ENCODE peak calls at places on chromosome 3, in four cellular contexts. S is nephron progenitor cell; X is epithelial cell of esophagus; H is activated naive CD4-positive, alpha-beta T cell treated with anti-CD3 and anti-CD28 coated beads, Interleukin-2, amount 50 U/mL, for 16 hours. Z is an unnamed sample.

GRCh38 chr3:101017048-101017447 is 23.8 kb upstream of the ABI3BP start:
- DNase-seq in S (no peak), X (peak), H (no peak), Z (no peak)

GRCh38 chr3:158659454-158660237 is 12.8 kb downstream of the LXN start:
- DNase-seq in S (peak), X (peak), H (peak), Z (peak)

GRCh38 chr3:150251654-150252053 is 156.4 kb upstream of the TSC22D2 start:
- DNase-seq in S (no peak), X (no peak), H (no peak), Z (no peak)

GRCh38 chr3:184546252-184546651 is 15.3 kb upstream of the EPHB3 start:
- DNase-seq in S (no peak), X (no peak), H (no peak), Z (no peak)

GRCh38 chr3:9398715-9399708 is 1.6 kb downstream of the SETD5 start:
- DNase-seq in S (no peak), X (peak), H (peak), Z (no peak)

GRCh38 chr3:54863366-54863765 is 64.5 kb downstream of the LRTM1 start:
- DNase-seq in S (no peak), X (no peak), H (no peak), Z (no peak)

GRCh38 chr3:189699873-189700272 is 68.7 kb downstream of the TP63 start:
- DNase-seq in S (no peak), X (peak), H (no peak), Z (no peak)

GRCh38 chr3:13130464-13131193 is 57.4 kb upstream of the IQSEC1 start:
- DNase-seq in S (no peak), X (no peak), H (no peak), Z (no peak)

GRCh38 chr3:5428607-5429516 is 241.4 kb downstream of the EDEM1 start:
- DNase-seq in S (no peak), X (peak), H (no peak), Z (peak)

GRCh38 chr3:194306771-194307640 is 44.1 kb downstream of the CPN2 start:
- DNase-seq in S (no peak), X (no peak), H (no peak), Z (no peak)

GRCh38 chr3:21830541-21830940 is 79.5 kb upstream of the ZNF385D start:
- DNase-seq in S (no peak), X (no peak), H (no peak), Z (no peak)

GRCh38 chr3:149576071-149576564 is 81.7 kb downstream of the WWTR1 start:
- DNase-seq in S (no peak), X (peak), H (no peak), Z (peak)

GRCh38 chr3:136699271-136699828 is 52.8 kb downstream of the STAG1 start:
- DNase-seq in S (no peak), X (no peak), H (no peak), Z (no peak)

GRCh38 chr3:180401226-180401625 is 200.7 kb upstream of the TTC14 start:
- DNase-seq in S (no peak), X (peak), H (no peak), Z (no peak)

GRCh38 chr3:31066999-31067398 is 172.5 kb upstream of the GADL1 start:
- DNase-seq in S (no peak), X (peak), H (no peak), Z (peak)

GRCh38 chr3:120203621-120204020 is 81.4 kb downstream of the GPR156 start:
- DNase-seq in S (no peak), X (no peak), H (no peak), Z (no peak)

Z was measured in epithelial cell of prostate.